ENCODE peak calls at places on chromosomes 2 and 18, in ten cellular contexts. One of them, this sample, is unnamed.

GRCh38 chr2:70995227-70995729 is 605 bp upstream of the TEX261 start:
- DNase-seq in psoas muscle: no peak
- DNase-seq in ovary: no peak
- DNase-seq in osteoblast: peak
- DNase-seq in mammary epithelial cell: peak
- DNase-seq in uterus: peak
- DNase-seq in Panc1: no peak
- DNase-seq in RWPE1: peak
- DNase-seq in coronary artery: peak
- DNase-seq in kidney: no peak
- DNase-seq in this sample: no peak

GRCh38 chr18:23238152-23238531 is 102.9 kb downstream of the CABLES1 start:
- DNase-seq in psoas muscle: no peak
- DNase-seq in ovary: no peak
- DNase-seq in osteoblast: peak
- DNase-seq in mammary epithelial cell: no peak
- DNase-seq in uterus: peak
- DNase-seq in Panc1: no peak
- DNase-seq in RWPE1: peak
- DNase-seq in coronary artery: peak
- DNase-seq in kidney: no peak
- DNase-seq in this sample: no peak

GRCh38 chr2:7738596-7738995 is 821.4 kb downstream of the RNF144A start:
- DNase-seq in psoas muscle: no peak
- DNase-seq in ovary: no peak
- DNase-seq in osteoblast: no peak
- DNase-seq in mammary epithelial cell: no peak
- DNase-seq in uterus: no peak
- DNase-seq in Panc1: no peak
- DNase-seq in RWPE1: no peak
- DNase-seq in coronary artery: no peak
- DNase-seq in kidney: no peak
- DNase-seq in this sample: no peak

GRCh38 chr2:238973038-238973772 is 125.3 kb downstream of the TWIST2 start:
- DNase-seq in psoas muscle: no peak
- DNase-seq in ovary: no peak
- DNase-seq in osteoblast: no peak
- DNase-seq in mammary epithelial cell: no peak
- DNase-seq in uterus: peak
- DNase-seq in Panc1: no peak
- DNase-seq in RWPE1: no peak
- DNase-seq in coronary artery: no peak
- DNase-seq in kidney: no peak
- DNase-seq in this sample: no peak

GRCh38 chr2:60520917-60521539 is 32.4 kb downstream of the BCL11A start:
- DNase-seq in psoas muscle: no peak
- DNase-seq in ovary: no peak
- DNase-seq in osteoblast: no peak
- DNase-seq in mammary epithelial cell: no peak
- DNase-seq in uterus: no peak
- DNase-seq in Panc1: no peak
- DNase-seq in RWPE1: no peak
- DNase-seq in coronary artery: no peak
- DNase-seq in kidney: no peak
- DNase-seq in this sample: no peak

GRCh38 chr2:25494626-25495025 is 152.9 kb upstream of the DNMT3A start:
- DNase-seq in psoas muscle: no peak
- DNase-seq in ovary: no peak
- DNase-seq in osteoblast: no peak
- DNase-seq in mammary epithelial cell: no peak
- DNase-seq in uterus: no peak
- DNase-seq in Panc1: no peak
- DNase-seq in RWPE1: no peak
- DNase-seq in coronary artery: no peak
- DNase-seq in kidney: no peak
- DNase-seq in this sample: no peak

GRCh38 chr2:73225513-73226360 is 7.3 kb downstream of the PRADC1 start:
- DNase-seq in psoas muscle: no peak
- DNase-seq in ovary: no peak
- DNase-seq in osteoblast: peak
- DNase-seq in mammary epithelial cell: no peak
- DNase-seq in uterus: no peak
- DNase-seq in Panc1: no peak
- DNase-seq in RWPE1: no peak
- DNase-seq in coronary artery: no peak
- DNase-seq in kidney: no peak
- DNase-seq in this sample: no peak

GRCh38 chr2:237682901-237683670 is 55.7 kb downstream of the LRRFIP1 start:
- DNase-seq in psoas muscle: no peak
- DNase-seq in ovary: no peak
- DNase-seq in osteoblast: no peak
- DNase-seq in mammary epithelial cell: no peak
- DNase-seq in uterus: no peak
- DNase-seq in Panc1: no peak
- DNase-seq in RWPE1: peak
- DNase-seq in coronary artery: no peak
- DNase-seq in kidney: no peak
- DNase-seq in this sample: no peak

GRCh38 chr18:58013241-58014211 is 30.5 kb upstream of the NEDD4L start:
- DNase-seq in psoas muscle: no peak
- DNase-seq in ovary: no peak
- DNase-seq in osteoblast: no peak
- DNase-seq in mammary epithelial cell: peak
- DNase-seq in uterus: no peak
- DNase-seq in Panc1: peak
- DNase-seq in RWPE1: peak
- DNase-seq in coronary artery: no peak
- DNase-seq in kidney: no peak
- DNase-seq in this sample: no peak

GRCh38 chr2:239732666-239733010 is 292.5 kb downstream of the NDUFA10 start:
- DNase-seq in psoas muscle: no peak
- DNase-seq in ovary: peak
- DNase-seq in osteoblast: peak
- DNase-seq in mammary epithelial cell: no peak
- DNase-seq in uterus: no peak
- DNase-seq in Panc1: no peak
- DNase-seq in RWPE1: no peak
- DNase-seq in coronary artery: no peak
- DNase-seq in kidney: no peak
- DNase-seq in this sample: no peak

GRCh38 chr18:79510046-79510685 is 114.4 kb downstream of the NFATC1 start:
- DNase-seq in psoas muscle: no peak
- DNase-seq in ovary: peak
- DNase-seq in osteoblast: peak
- DNase-seq in mammary epithelial cell: no peak
- DNase-seq in uterus: peak
- DNase-seq in Panc1: no peak
- DNase-seq in RWPE1: no peak
- DNase-seq in coronary artery: peak
- DNase-seq in kidney: peak
- DNase-seq in this sample: no peak

GRCh38 chr18:47586418-47586817 is 335.0 kb upstream of the SKOR2 start:
- DNase-seq in psoas muscle: no peak
- DNase-seq in ovary: no peak
- DNase-seq in osteoblast: no peak
- DNase-seq in mammary epithelial cell: no peak
- DNase-seq in uterus: no peak
- DNase-seq in Panc1: no peak
- DNase-seq in RWPE1: no peak
- DNase-seq in coronary artery: no peak
- DNase-seq in kidney: no peak
- DNase-seq in this sample: no peak

DNA sequence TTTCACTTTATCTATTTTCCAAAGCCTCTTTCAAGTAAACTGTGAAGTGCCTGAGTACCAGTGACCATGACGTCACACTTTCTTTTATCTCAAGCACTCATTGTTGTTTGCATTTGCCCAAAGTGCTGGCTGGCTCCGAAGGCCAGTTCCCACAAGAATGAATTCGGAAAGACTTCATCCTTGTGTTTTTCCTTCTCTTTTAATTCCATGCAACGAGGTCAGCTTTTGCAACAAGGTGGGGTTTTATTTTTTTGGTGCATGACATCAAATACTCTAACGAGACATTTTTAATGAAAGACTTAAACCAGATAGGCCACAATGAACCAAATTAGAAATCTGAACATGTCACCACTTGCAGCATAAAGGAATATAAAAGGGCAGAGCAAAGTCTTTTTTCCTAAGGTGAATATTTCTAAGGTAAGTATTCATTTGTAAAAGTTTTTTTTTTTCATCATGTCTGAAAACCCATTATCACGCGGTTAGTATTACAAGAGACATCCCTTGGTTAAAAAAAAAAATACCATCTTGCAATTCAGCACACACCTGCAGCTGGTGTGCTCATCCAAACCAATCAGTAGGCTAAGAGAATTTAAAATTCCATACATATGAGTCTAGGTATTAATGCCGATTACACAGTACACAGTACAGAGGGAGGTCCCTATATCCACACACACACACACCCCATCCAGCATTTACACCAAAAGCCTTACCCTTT is 2.4 kb downstream of the ARL4C start:
- DNase-seq in psoas muscle: no peak
- DNase-seq in ovary: no peak
- DNase-seq in osteoblast: peak
- DNase-seq in mammary epithelial cell: peak
- DNase-seq in uterus: no peak
- DNase-seq in Panc1: no peak
- DNase-seq in RWPE1: peak
- DNase-seq in coronary artery: no peak
- DNase-seq in kidney: no peak
- DNase-seq in this sample: no peak
- H3K27ac ChIP-seq in psoas muscle: no peak
- H3K27ac ChIP-seq in ovary: no peak
- H3K27ac ChIP-seq in osteoblast: peak
- H3K27ac ChIP-seq in mammary epithelial cell: peak
- H3K27ac ChIP-seq in uterus: no peak
- H3K27ac ChIP-seq in Panc1: peak
- H3K27ac ChIP-seq in RWPE1: peak
- H3K27ac ChIP-seq in coronary artery: no peak
- H3K27ac ChIP-seq in kidney: no peak
- H3K27ac ChIP-seq in this sample: no peak

GRCh38 chr2:94762600-94762999 is 108.6 kb upstream of the TEKT4 start:
- DNase-seq in psoas muscle: no peak
- DNase-seq in ovary: no peak
- DNase-seq in osteoblast: no peak
- DNase-seq in mammary epithelial cell: no peak
- DNase-seq in uterus: no peak
- DNase-seq in Panc1: no peak
- DNase-seq in RWPE1: no peak
- DNase-seq in coronary artery: no peak
- DNase-seq in kidney: no peak
- DNase-seq in this sample: no peak

GRCh38 chr2:94763318-94763717 is 107.9 kb upstream of the TEKT4 start:
- DNase-seq in psoas muscle: no peak
- DNase-seq in ovary: no peak
- DNase-seq in osteoblast: no peak
- DNase-seq in mammary epithelial cell: no peak
- DNase-seq in uterus: no peak
- DNase-seq in Panc1: no peak
- DNase-seq in RWPE1: no peak
- DNase-seq in coronary artery: no peak
- DNase-seq in kidney: no peak
- DNase-seq in this sample: no peak

GRCh38 chr2:94769733-94770132 is 101.5 kb upstream of the TEKT4 start:
- DNase-seq in psoas muscle: no peak
- DNase-seq in ovary: no peak
- DNase-seq in osteoblast: no peak
- DNase-seq in mammary epithelial cell: no peak
- DNase-seq in uterus: no peak
- DNase-seq in Panc1: no peak
- DNase-seq in RWPE1: no peak
- DNase-seq in coronary artery: no peak
- DNase-seq in kidney: no peak
- DNase-seq in this sample: no peak

GRCh38 chr2:94767336-94767735 is 103.9 kb upstream of the TEKT4 start:
- DNase-seq in psoas muscle: no peak
- DNase-seq in ovary: no peak
- DNase-seq in osteoblast: no peak
- DNase-seq in mammary epithelial cell: no peak
- DNase-seq in uterus: no peak
- DNase-seq in Panc1: no peak
- DNase-seq in RWPE1: no peak
- DNase-seq in coronary artery: no peak
- DNase-seq in kidney: no peak
- DNase-seq in this sample: no peak
- H3K27ac ChIP-seq in psoas muscle: no peak
- H3K27ac ChIP-seq in ovary: no peak
- H3K27ac ChIP-seq in osteoblast: no peak
- H3K27ac ChIP-seq in mammary epithelial cell: no peak
- H3K27ac ChIP-seq in uterus: no peak
- H3K27ac ChIP-seq in Panc1: no peak
- H3K27ac ChIP-seq in RWPE1: no peak
- H3K27ac ChIP-seq in coronary artery: no peak
- H3K27ac ChIP-seq in kidney: no peak
- H3K27ac ChIP-seq in this sample: no peak

DNA sequence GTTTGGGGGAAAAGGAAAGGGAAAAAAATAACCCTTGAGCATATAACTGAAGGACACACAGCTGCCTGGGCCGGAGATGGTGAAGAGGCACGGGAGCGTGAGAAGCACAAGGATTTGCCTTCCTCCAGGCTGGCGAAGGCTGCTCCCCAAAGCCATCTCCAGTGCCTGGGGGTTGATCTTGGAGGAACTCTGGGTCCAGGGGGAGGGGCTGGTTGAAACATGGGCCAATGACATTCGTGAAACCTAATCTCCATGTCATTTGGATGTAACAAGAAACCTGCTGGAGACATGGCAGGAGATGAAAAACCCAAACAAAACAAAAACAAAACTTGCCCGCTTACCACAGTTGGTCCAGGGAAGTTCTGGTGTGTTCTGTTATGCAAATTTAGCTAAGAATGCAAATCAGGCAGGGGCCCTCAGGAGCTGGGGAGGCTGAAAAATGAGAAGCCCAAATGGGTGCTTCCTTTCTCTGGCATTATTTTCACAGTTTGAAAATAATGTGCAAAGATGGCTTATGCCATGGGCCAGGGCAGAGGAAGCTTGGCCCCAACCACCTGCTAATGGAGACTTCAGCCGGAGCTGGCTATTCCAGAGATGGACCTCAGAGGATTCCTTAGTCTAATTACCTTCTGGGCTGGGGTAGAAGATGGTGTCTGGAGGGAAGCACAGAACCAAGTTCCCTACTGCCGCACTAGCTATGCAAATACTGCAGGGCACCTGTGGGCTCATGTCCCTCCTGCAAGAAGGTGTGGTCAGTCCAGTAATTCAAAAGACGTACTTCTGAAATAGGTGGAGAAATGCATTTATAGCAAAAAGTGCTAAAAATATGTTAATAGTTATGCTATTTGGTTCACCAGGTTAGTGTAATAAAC is 180.9 kb downstream of the BCL2 start:
- DNase-seq in psoas muscle: no peak
- DNase-seq in ovary: no peak
- DNase-seq in osteoblast: no peak
- DNase-seq in mammary epithelial cell: no peak
- DNase-seq in uterus: no peak
- DNase-seq in Panc1: no peak
- DNase-seq in RWPE1: no peak
- DNase-seq in coronary artery: no peak
- DNase-seq in kidney: no peak
- DNase-seq in this sample: no peak
- H3K27ac ChIP-seq in psoas muscle: peak
- H3K27ac ChIP-seq in ovary: no peak
- H3K27ac ChIP-seq in osteoblast: no peak
- H3K27ac ChIP-seq in mammary epithelial cell: no peak
- H3K27ac ChIP-seq in uterus: no peak
- H3K27ac ChIP-seq in Panc1: no peak
- H3K27ac ChIP-seq in RWPE1: no peak
- H3K27ac ChIP-seq in coronary artery: no peak
- H3K27ac ChIP-seq in kidney: no peak
- H3K27ac ChIP-seq in this sample: no peak

GRCh38 chr2:28528206-28528605 is 32.3 kb downstream of the PLB1 start:
- DNase-seq in psoas muscle: peak
- DNase-seq in ovary: no peak
- DNase-seq in osteoblast: no peak
- DNase-seq in mammary epithelial cell: no peak
- DNase-seq in uterus: no peak
- DNase-seq in Panc1: no peak
- DNase-seq in RWPE1: no peak
- DNase-seq in coronary artery: no peak
- DNase-seq in kidney: no peak
- DNase-seq in this sample: no peak
- H3K27ac ChIP-seq in psoas muscle: peak
- H3K27ac ChIP-seq in ovary: no peak
- H3K27ac ChIP-seq in osteoblast: no peak
- H3K27ac ChIP-seq in mammary epithelial cell: no peak
- H3K27ac ChIP-seq in uterus: no peak
- H3K27ac ChIP-seq in Panc1: no peak
- H3K27ac ChIP-seq in RWPE1: no peak
- H3K27ac ChIP-seq in coronary artery: no peak
- H3K27ac ChIP-seq in kidney: no peak
- H3K27ac ChIP-seq in this sample: no peak